ENCODE peak calls at places on chromosomes 4 and X, in seven cellular contexts. K is K562, G is IMR-90, M is A549, J is H1, Y is HCT116, Z is HepG2. C is an unnamed sample.

GRCh38 chrX:140949231-140949630 is 53.2 kb upstream of the SPANXB1 start:
- DNase-seq in Z (no peak), K (no peak), M (no peak), J (no peak), G (no peak), Y (no peak), C (no peak)

GRCh38 chr4:68070302-68070701 is 59.4 kb downstream of the TMPRSS11F start:
- DNase-seq in J (peak), Z (no peak), Y (no peak), M (no peak), G (no peak), K (no peak), C (no peak)

GRCh38 chrX:20498851-20499635 is 232.3 kb upstream of the RPS6KA3 start:
- DNase-seq in G (peak), J (no peak), Z (no peak), M (no peak), K (no peak), Y (no peak), C (no peak)

GRCh38 chrX:129875669-129876068 is 30.3 kb upstream of the UTP14A start:
- DNase-seq in M (no peak), Y (no peak), K (no peak), J (no peak), Z (no peak), G (peak), C (no peak)

GRCh38 chr4:156606444-156607197 is 365.0 kb downstream of the PDGFC start:
- DNase-seq in Z (no peak), G (peak), J (no peak), Y (no peak), K (no peak), M (no peak), C (no peak)

GRCh38 chrX:22325091-22325490 is 52.4 kb downstream of the CBLL2 start:
- DNase-seq in Z (no peak), Y (no peak), K (no peak), G (peak), M (no peak), J (no peak), C (no peak)

GRCh38 chr4:14375816-14376215 is 626.5 kb upstream of the CPEB2 start:
- DNase-seq in M (no peak), Y (no peak), J (no peak), Z (no peak), G (peak), K (no peak), C (no peak)

GRCh38 chr4:7196731-7197130 is 4.4 kb downstream of the SORCS2 start:
- DNase-seq in G (no peak), Z (no peak), J (no peak), M (no peak), K (no peak), Y (no peak), C (no peak)

GRCh38 chr4:84852081-84852480 is 114.4 kb downstream of the WDFY3 start:
- DNase-seq in G (peak), Z (no peak), Y (peak), J (no peak), K (no peak), M (no peak), C (no peak)

GRCh38 chr4:82825425-82825824 is 26.8 kb upstream of the SCD5 start:
- DNase-seq in M (no peak), J (no peak), K (no peak), G (no peak), Y (no peak), Z (no peak), C (no peak)

GRCh38 chrX:31333181-31333831 is 261.5 kb upstream of the FTHL17 start:
- DNase-seq in G (peak), K (no peak), Z (no peak), Y (no peak), M (no peak), J (no peak), C (no peak)

GRCh38 chr4:110793890-110794588 is 171.2 kb upstream of the PITX2 start:
- DNase-seq in M (no peak), K (no peak), Y (no peak), J (peak), G (no peak), Z (no peak), C (no peak)

GRCh38 chr4:159765402-159765801 is 662.5 kb downstream of the RAPGEF2 start:
- DNase-seq in Y (no peak), J (no peak), Z (no peak), G (no peak), M (no peak), K (no peak), C (no peak)

GRCh38 chr4:66169341-66169740 is 499.1 kb upstream of the EPHA5 start:
- DNase-seq in G (no peak), J (no peak), M (peak), Z (peak), K (no peak), Y (no peak), C (no peak)

GRCh38 chr4:122450847-122451246 is 5.7 kb downstream of the IL2 start:
- DNase-seq in K (no peak), Z (peak), M (peak), Y (peak), J (peak), G (peak), C (no peak)

GRCh38 chrX:39063037-39063436 is 261.8 kb downstream of the MID1IP1 start:
- DNase-seq in J (no peak), Y (no peak), G (no peak), Z (no peak), M (peak), K (no peak), C (no peak)

GRCh38 chr4:151462554-151462953 is 53.6 kb downstream of the FHIP1A start:
- DNase-seq in K (no peak), Z (no peak), M (no peak), Y (no peak), G (no peak), J (no peak), C (no peak)

GRCh38 chrX:37921758-37922157 is 74.4 kb upstream of the DYNLT3 start:
- DNase-seq in Z (no peak), J (no peak), K (no peak), M (no peak), Y (no peak), G (peak), C (no peak)

GRCh38 chr4:138671106-138671505 is 344.5 kb upstream of the NOCT start:
- DNase-seq in Z (no peak), J (no peak), G (no peak), Y (no peak), K (no peak), M (no peak), C (no peak)

GRCh38 chr4:14867847-14868246 is 134.4 kb upstream of the CPEB2 start:
- DNase-seq in G (no peak), M (no peak), Z (no peak), K (no peak), Y (no peak), J (no peak), C (no peak)

GRCh38 chrX:109952985-109953905 is 49.7 kb upstream of the TMEM164 start:
- DNase-seq in K (no peak), G (no peak), J (no peak), Z (no peak), M (no peak), Y (no peak), C (peak)

GRCh38 chr4:55838356-55838755 is 15.1 kb upstream of the EXOC1 start:
- DNase-seq in M (no peak), Z (no peak), G (peak), Y (no peak), K (no peak), J (no peak), C (no peak)

GRCh38 chr4:122921971-122922876 is at the start of gene NUDT6:
- DNase-seq in G (peak), K (peak), Z (peak), M (peak), Y (no peak), J (no peak), C (no peak)

GRCh38 chrX:153648358-153649177 is 1.6 kb downstream of the DUSP9 start:
- DNase-seq in K (no peak), G (no peak), Z (no peak), Y (no peak), J (no peak), M (no peak), C (no peak)

GRCh38 chr4:3708103-3708510 is 58.1 kb upstream of the ADRA2C start:
- DNase-seq in K (no peak), J (no peak), M (no peak), Y (no peak), Z (no peak), G (no peak), C (no peak)

GRCh38 chr4:3709846-3710441 is 56.2 kb upstream of the ADRA2C start:
- DNase-seq in J (no peak), M (no peak), Y (no peak), G (no peak), K (no peak), Z (no peak), C (no peak)

GRCh38 chr4:3707423-3708102 is 58.6 kb upstream of the ADRA2C start:
- DNase-seq in Y (no peak), M (no peak), J (no peak), K (no peak), Z (no peak), G (no peak), C (no peak)

GRCh38 chr4:3709061-3709845 is 56.9 kb upstream of the ADRA2C start:
- DNase-seq in J (no peak), G (no peak), K (no peak), Z (no peak), Y (no peak), M (no peak), C (no peak)

DNA sequence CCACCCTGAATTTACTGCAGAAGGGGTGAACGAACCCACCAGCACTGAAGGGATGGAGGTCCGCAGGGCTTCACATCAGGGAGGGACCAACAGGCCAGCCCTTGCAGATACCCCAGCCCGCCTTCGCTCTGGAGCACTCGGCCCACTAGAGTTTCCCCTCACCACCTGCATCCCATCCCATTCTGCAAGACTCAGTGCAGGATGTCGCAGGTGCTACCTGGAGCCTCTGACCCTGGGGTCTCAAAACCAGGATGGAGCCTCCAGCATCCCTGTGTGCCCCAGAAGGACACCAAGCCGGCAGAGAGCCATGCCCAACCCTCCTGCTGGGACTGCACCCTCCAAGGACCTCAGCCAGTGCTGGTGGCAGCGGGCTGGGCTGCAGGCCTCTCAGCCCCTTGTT is 57.6 kb upstream of the ADRA2C start:
- DNase-seq in Z (no peak), M (no peak), K (no peak), J (no peak), G (no peak), Y (no peak), C (no peak)
- TF ChIP-seq CEBPB in Z (no peak), M (no peak), K (no peak), J (no peak), G (no peak), Y (no peak), C (no peak)

DNA sequence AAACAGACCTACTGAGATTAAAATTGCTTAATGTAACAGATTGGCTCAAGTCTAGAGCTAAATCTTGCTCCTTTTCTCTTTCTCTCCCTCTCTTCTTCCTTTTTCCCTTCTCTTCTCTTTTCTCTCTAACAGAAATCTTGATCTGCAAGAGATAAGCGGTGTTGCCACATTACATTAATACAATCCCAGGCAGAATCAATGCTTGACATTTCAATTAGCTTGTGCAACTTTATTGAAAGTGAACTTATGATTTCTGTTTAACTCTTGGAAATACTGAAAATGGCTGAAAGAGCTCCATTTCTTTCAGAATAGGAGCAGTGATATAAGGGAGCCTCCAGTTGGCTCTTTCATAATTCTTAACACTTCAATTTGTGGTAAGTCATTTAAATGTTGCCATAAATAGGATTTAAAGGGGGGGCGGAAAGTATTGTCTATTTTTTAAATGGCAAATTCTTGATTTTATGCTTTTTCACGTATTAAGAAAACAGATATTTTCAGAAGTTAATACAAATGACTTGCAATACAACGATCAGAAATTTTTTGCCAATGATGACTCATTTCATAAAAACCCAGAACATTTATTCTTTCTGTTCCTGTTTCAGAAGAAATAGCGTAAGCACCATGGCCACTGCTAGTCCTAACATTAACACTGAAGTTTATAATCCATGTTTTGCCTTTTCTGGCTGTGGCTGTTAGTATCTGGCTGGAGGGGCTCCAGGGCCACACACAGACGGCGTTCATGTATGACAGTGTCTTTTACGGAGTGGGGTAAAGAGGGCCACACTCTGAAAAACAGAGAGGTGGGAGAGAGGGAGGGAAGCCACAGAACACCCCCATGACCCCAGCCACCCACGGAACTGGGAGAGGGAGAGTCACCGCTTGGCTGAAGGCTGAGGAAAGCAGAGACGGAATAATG is 115.7 kb upstream of the FAT1 start:
- DNase-seq in Y (no peak), M (no peak), J (no peak), K (peak), Z (no peak), G (peak), C (no peak)
- TF ChIP-seq CEBPB in Y (no peak), M (no peak), J (no peak), K (peak), Z (no peak), G (no peak), C (no peak)

DNA sequence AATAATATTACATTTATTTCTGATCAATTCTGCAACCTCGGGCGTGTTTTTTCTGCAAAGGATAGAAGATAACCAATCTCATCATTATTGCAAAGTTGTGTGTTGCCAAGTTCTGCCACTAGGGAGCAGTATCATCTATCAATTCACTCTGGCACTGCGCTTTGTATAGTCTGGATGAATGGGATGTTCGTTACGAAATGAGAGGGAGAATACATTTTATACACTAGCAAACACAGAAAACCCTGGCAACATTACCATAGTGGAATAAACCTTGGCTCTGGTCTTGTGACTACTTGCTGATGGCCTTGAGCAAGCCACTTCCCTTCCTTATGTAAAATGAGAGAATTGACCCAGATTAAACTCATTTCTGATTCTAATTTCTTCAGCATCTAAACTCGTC is 97.5 kb upstream of the ZNF518B start:
- DNase-seq in Z (peak), K (peak), G (peak), J (no peak), M (peak), Y (peak), C (peak)
- TF ChIP-seq CEBPB in Z (peak), K (peak), G (peak), J (peak), M (no peak), Y (peak), C (no peak)

DNA sequence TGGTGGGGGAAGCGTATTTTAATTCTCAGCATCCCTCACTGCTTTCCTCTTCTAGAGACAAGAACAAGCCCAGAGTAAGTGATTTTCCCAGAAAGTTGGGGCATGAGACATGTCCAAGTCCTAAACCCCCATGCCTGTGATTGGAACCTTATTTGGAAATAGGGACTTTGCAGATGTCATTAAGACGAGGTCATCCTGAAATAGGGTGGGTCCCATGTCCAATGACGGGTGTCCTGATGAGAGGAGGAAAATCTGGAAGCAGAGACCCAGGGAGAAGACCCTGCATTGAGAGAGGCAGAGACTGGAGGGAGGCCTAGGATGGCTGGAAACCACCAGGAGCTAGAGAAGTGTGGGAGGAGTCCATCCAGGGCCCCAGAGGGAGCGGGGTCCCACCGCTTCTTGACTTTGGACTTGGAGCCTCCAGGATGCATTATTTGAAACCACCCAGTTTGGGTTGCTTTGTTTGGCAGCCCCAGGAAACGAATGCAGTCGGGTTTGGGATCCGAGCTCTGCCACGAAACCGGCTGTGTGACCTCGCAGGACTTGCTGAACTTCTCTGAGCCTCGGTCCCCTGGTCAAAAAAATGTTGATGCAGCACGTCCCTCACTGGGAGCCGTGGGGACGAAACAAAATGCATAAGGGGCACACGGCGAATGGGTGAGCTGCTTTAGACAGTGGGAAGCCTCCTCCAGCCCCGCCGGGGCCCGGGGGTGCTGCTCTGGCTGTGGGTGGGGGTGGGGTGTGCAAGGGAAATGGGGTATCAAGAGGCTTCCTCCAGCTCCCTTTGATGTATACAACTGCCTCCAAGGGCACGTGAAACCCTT is 113.9 kb downstream of the CPZ start:
- DNase-seq in M (no peak), Z (no peak), G (no peak), J (no peak), K (no peak), Y (no peak), C (no peak)
- TF ChIP-seq CEBPB in M (no peak), Z (no peak), G (no peak), J (no peak), K (no peak), Y (no peak), C (no peak)

GRCh38 chr4:100190643-100191600 is 654 bp upstream of the DDIT4L start:
- DNase-seq in J (no peak), M (peak), Y (no peak), K (no peak), Z (no peak), G (peak), C (no peak)
- TF ChIP-seq CEBPB in J (no peak), M (no peak), Y (no peak), K (no peak), Z (no peak), G (no peak), C (no peak)

C was measured in GM12878.